ENCODE peak calls at places on chromosomes 4 and X, in seven cellular contexts. B is fibroblast of pulmonary artery, H is GM13976, Z is choroid plexus epithelial cell, U is transverse colon, I is pancreas, G is brain microvascular endothelial cell. O is an unnamed sample.

GRCh38 chr4:91147067-91147466 is 1019.9 kb downstream of the CCSER1 start:
- DNase-seq in B (no peak), H (no peak), Z (no peak), U (no peak), I (no peak), G (no peak), O (no peak)

GRCh38 chr4:84866295-84866694 is 100.2 kb downstream of the WDFY3 start:
- DNase-seq in B (no peak), H (no peak), Z (no peak), U (no peak), I (no peak), G (no peak), O (no peak)

GRCh38 chrX:455199-455598 is 68.5 kb upstream of the PPP2R3B start:
- DNase-seq in B (no peak), H (no peak), Z (no peak), U (no peak), I (peak), G (no peak), O (no peak)

GRCh38 chr4:1584498-1584897 is 99.6 kb downstream of the FAM53A start:
- DNase-seq in B (no peak), H (no peak), Z (no peak), U (no peak), I (peak), G (no peak), O (no peak)

GRCh38 chr4:156663663-156664062 is 307.9 kb downstream of the PDGFC start:
- DNase-seq in B (no peak), H (no peak), Z (no peak), U (no peak), I (no peak), G (no peak), O (no peak)

GRCh38 chr4:26346203-26346620 is 25.4 kb downstream of the RBPJ start:
- DNase-seq in B (peak), H (no peak), Z (peak), U (no peak), I (no peak), G (no peak), O (no peak)

GRCh38 chr4:183424109-183424751 is 20.2 kb upstream of the CDKN2AIP start:
- DNase-seq in B (no peak), H (no peak), Z (no peak), U (peak), I (no peak), G (no peak), O (no peak)

GRCh38 chr4:54281060-54281781 is 52.1 kb downstream of the PDGFRA start:
- DNase-seq in B (peak), H (no peak), Z (peak), U (peak), I (peak), G (peak), O (no peak)

GRCh38 chrX:130974323-130974722 is 71.3 kb upstream of the ENOX2 start:
- DNase-seq in B (no peak), H (no peak), Z (peak), U (no peak), I (no peak), G (peak), O (no peak)

GRCh38 chr4:109730294-109731051 is 603 bp upstream of the PLA2G12A start:
- DNase-seq in B (peak), H (no peak), Z (peak), U (peak), I (peak), G (peak), O (peak)

GRCh38 chr4:128718793-128719192 is 90.7 kb upstream of the JADE1 start:
- DNase-seq in B (peak), H (no peak), Z (peak), U (no peak), I (no peak), G (peak), O (no peak)

GRCh38 chr4:159606835-159607234 is 504.0 kb downstream of the RAPGEF2 start:
- DNase-seq in B (no peak), H (no peak), Z (peak), U (no peak), I (no peak), G (no peak), O (no peak)

GRCh38 chrX:125762954-125763353 is 403.1 kb downstream of the DCAF12L2 start:
- DNase-seq in B (no peak), H (no peak), Z (no peak), U (no peak), I (no peak), G (no peak), O (no peak)

GRCh38 chr4:40962551-40963185 is 212.9 kb downstream of the NSUN7 start:
- DNase-seq in B (peak), H (no peak), Z (peak), U (no peak), I (no peak), G (peak), O (no peak)

GRCh38 chr4:84063618-84064017 is 435.5 kb downstream of the NKX6-1 start:
- DNase-seq in B (no peak), H (no peak), Z (no peak), U (no peak), I (no peak), G (no peak), O (no peak)

GRCh38 chrX:106286053-106286650 is 118.0 kb downstream of the PWWP3B start:
- DNase-seq in B (peak), H (no peak), Z (peak), U (no peak), I (no peak), G (peak), O (no peak)

GRCh38 chr4:185134176-185134869 is 8.7 kb upstream of the SLC25A4 start:
- DNase-seq in B (peak), H (peak), Z (peak), U (no peak), I (no peak), G (no peak), O (no peak)

GRCh38 chr4:180527993-180528392 is 1715.2 kb upstream of the TENM3 start:
- DNase-seq in B (no peak), H (no peak), Z (no peak), U (no peak), I (no peak), G (no peak), O (no peak)

GRCh38 chrX:27838176-27838575 is 30.4 kb downstream of the MAGEB10 start:
- DNase-seq in B (no peak), H (no peak), Z (no peak), U (no peak), I (no peak), G (no peak), O (no peak)

GRCh38 chr4:181674315-181674714 is 568.9 kb upstream of the TENM3 start:
- DNase-seq in B (peak), H (no peak), Z (peak), U (no peak), I (no peak), G (no peak), O (no peak)

GRCh38 chr4:173013232-173013932 is 155.2 kb upstream of the GALNT7 start:
- DNase-seq in B (peak), H (peak), Z (peak), U (peak), I (no peak), G (peak), O (no peak)

GRCh38 chr4:139528377-139529005 is 27.5 kb downstream of the SETD7 start:
- DNase-seq in B (peak), H (no peak), Z (peak), U (peak), I (no peak), G (peak), O (peak)

GRCh38 chr4:143046454-143046853 is 138.3 kb upstream of the USP38 start:
- DNase-seq in B (no peak), H (no peak), Z (no peak), U (no peak), I (no peak), G (no peak), O (no peak)

GRCh38 chr4:27176400-27176799 is 315.8 kb downstream of the STIM2 start:
- DNase-seq in B (peak), H (no peak), Z (peak), U (peak), I (no peak), G (no peak), O (no peak)

GRCh38 chr4:67700119-67700873 is 659 bp downstream of the UBA6 start:
- DNase-seq in B (peak), H (peak), Z (peak), U (no peak), I (no peak), G (no peak), O (no peak)

GRCh38 chr4:140094701-140095420 is 59.1 kb downstream of the MAML3 start:
- DNase-seq in B (no peak), H (no peak), Z (no peak), U (peak), I (peak), G (no peak), O (peak)

GRCh38 chrX:74492720-74493201 is 71.5 kb downstream of the SLC16A2 start:
- DNase-seq in B (peak), H (no peak), Z (no peak), U (no peak), I (no peak), G (no peak), O (no peak)

GRCh38 chr4:1722551-1723071 is 1.3 kb downstream of the TACC3 start:
- DNase-seq in B (no peak), H (peak), Z (no peak), U (no peak), I (peak), G (no peak), O (no peak)

GRCh38 chr4:181863846-181864245 is 379.4 kb upstream of the TENM3 start:
- DNase-seq in B (no peak), H (no peak), Z (no peak), U (no peak), I (no peak), G (no peak), O (no peak)

GRCh38 chrX:134929813-134930212 is 61.0 kb upstream of the SMIM10 start:
- DNase-seq in B (no peak), H (no peak), Z (no peak), U (no peak), I (no peak), G (no peak), O (no peak)

GRCh38 chr4:78627966-78628678 is 76.6 kb downstream of the ANXA3 start:
- DNase-seq in B (no peak), H (no peak), Z (no peak), U (no peak), I (no peak), G (no peak), O (no peak)

GRCh38 chrX:106932492-106932923 is 12.3 kb downstream of the CLDN2 start:
- DNase-seq in B (peak), H (no peak), Z (peak), U (no peak), I (no peak), G (no peak), O (peak)

DNA sequence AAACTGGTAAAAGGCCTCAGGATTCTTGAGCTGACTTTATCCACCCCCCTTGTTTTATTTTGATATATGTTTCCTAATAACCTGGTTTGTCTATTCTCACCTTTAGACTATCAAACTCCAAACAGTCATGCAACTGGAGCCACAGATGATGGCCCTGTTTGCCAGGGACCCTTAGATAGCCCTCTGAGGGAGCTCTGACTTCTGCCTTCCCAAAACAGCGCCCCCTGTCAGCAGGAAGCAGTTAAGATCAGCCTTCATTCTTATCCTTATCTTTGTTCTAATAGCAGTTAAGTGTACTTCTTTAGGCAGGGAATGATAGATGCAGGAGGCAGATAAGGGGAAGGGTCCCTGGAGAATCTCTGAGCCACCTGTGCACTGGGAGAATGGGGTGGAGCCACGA is 27.5 kb upstream of the CXCL13 start:
- DNase-seq in B (no peak), H (no peak), Z (no peak), U (no peak), I (no peak), G (no peak), O (no peak)
- TF ChIP-seq CTCF in B (no peak), H (no peak), Z (peak), U (no peak), I (no peak), G (peak), O (no peak)

GRCh38 chr4:106818764-106819163 is 217.3 kb downstream of the DKK2 start:
- DNase-seq in B (peak), H (no peak), Z (peak), U (no peak), I (no peak), G (no peak), O (no peak)
- TF ChIP-seq CTCF in B (peak), H (no peak), Z (peak), U (peak), I (no peak), G (peak), O (no peak)

DNA sequence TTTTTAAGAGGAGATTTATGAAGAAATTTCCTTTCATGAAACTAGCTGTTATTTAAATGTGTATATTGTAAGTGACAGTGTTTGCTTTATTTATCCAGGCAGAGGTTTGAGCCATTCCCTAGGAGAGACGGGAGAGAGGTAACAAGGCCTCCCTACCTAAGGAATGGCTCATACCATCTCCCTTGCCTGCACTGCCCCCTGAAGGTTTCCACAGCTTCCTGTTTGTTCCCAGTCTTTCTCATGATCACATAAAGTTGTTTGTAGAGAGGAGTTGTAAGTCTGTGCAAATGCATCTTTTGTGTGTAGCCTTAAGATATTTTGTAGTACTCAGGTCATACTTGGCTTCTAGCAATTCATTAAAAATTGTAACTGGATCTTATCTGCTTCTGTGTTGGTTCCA is 1504.5 kb upstream of the PCDH10 start:
- DNase-seq in B (peak), H (no peak), Z (peak), U (no peak), I (no peak), G (no peak), O (no peak)
- TF ChIP-seq CTCF in B (peak), H (no peak), Z (peak), U (no peak), I (no peak), G (peak), O (no peak)

GRCh38 chrX:101206471-101206870 is 13.1 kb upstream of the DRP2 start:
- DNase-seq in B (peak), H (peak), Z (peak), U (no peak), I (no peak), G (peak), O (no peak)
- TF ChIP-seq CTCF in B (peak), H (peak), Z (peak), U (peak), I (no peak), G (peak), O (no peak)

GRCh38 chrX:5117816-5118215 is 1110.9 kb downstream of the NLGN4X start:
- DNase-seq in B (no peak), H (no peak), Z (no peak), U (no peak), I (no peak), G (no peak), O (no peak)

DNA sequence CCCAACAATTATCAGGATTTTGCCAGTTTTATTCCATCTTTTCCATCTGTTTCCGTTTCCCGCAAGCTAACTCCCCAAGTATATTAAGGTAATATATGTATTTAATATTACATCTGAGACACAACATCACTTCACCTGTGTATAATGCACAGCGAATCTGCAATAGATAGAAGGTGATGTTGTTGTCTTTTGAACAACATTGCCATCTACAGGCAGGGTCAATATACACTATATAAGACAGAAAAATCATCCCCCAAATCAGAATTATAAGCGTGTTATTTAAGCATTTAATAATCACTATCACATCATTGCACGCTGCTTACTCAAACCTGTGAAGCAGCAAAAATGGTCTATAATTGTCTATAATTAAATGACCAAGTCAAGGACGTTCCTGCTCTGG is 1115.5 kb downstream of the NLGN4X start:
- DNase-seq in B (peak), H (no peak), Z (peak), U (no peak), I (no peak), G (no peak), O (no peak)
- TF ChIP-seq CTCF in B (no peak), H (no peak), Z (no peak), U (no peak), I (peak), G (no peak), O (no peak)

GRCh38 chrX:117038918-117039440 is 576.2 kb upstream of the CT83 start:
- DNase-seq in B (no peak), H (no peak), Z (no peak), U (no peak), I (no peak), G (no peak), O (no peak)
- TF ChIP-seq CTCF in B (no peak), H (no peak), Z (no peak), U (no peak), I (no peak), G (no peak), O (no peak)

GRCh38 chr4:77306496-77306895 is 149.5 kb downstream of the CCNG2 start:
- DNase-seq in B (no peak), H (no peak), Z (no peak), U (no peak), I (no peak), G (no peak), O (no peak)

GRCh38 chr4:77308843-77309242 is 151.8 kb downstream of the CCNG2 start:
- DNase-seq in B (peak), H (peak), Z (peak), U (no peak), I (no peak), G (peak), O (no peak)

GRCh38 chr4:77310931-77311330 is 153.9 kb downstream of the CCNG2 start:
- DNase-seq in B (no peak), H (no peak), Z (no peak), U (no peak), I (no peak), G (no peak), O (no peak)

GRCh38 chr4:77309496-77309895 is 152.5 kb downstream of the CCNG2 start:
- DNase-seq in B (no peak), H (no peak), Z (no peak), U (no peak), I (no peak), G (no peak), O (no peak)

GRCh38 chr4:77305766-77306165 is 148.8 kb downstream of the CCNG2 start:
- DNase-seq in B (no peak), H (no peak), Z (no peak), U (no peak), I (no peak), G (no peak), O (no peak)
- TF ChIP-seq CTCF in B (no peak), H (no peak), Z (no peak), U (no peak), I (no peak), G (no peak), O (no peak)

DNA sequence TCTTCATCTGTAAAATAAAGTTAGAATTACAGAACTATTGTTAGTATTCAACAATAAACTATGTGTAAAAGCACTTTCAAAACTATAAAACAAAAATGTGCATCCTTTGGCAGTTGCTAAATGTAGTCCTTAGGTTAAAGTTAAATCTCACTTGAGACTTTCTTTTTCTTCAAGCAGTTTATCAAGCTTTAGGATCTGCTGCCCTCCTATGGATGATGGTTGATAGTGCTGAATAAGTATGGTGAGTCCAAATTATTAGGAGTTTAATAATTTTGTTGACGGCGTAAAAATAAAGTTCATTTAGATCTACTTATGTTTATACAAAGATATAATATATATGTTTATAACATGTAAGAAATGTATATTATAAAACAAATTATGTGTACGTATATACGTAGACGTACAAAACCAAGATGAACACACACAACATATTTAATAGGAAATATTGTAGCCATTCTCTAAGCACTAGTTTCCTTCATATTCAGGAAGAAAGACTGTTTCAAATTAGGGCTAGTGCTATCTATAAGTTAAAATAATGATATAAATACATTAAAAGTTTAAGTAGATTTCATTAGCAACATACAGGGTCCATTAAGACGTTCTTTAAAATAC is 22.3 kb downstream of the UGT2A2 start:
- DNase-seq in B (peak), H (no peak), Z (peak), U (no peak), I (no peak), G (peak), O (no peak)
- TF ChIP-seq CTCF in B (peak), H (peak), Z (peak), U (peak), I (no peak), G (peak), O (peak)

DNA sequence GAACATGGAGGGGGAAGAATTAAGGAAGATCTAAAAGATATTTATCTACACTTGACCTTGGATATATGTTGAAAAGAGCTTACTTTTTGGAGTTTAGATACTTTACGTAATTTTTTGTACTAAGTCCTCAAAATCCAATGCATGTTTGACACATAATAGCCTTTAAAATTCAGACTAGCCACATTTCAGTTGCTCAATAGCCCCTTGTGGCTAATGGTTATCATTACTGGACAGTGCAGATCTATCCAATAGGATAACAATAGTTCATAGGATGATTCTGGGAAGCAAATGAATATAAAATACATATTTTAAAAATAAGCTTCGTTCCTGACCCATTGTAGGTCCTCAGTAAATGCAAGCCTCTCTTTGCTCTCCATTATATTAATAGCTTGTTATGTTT is 13.8 kb downstream of the AP1AR start:
- DNase-seq in B (peak), H (no peak), Z (peak), U (no peak), I (no peak), G (no peak), O (no peak)
- TF ChIP-seq CTCF in B (peak), H (no peak), Z (peak), U (no peak), I (no peak), G (peak), O (no peak)

DNA sequence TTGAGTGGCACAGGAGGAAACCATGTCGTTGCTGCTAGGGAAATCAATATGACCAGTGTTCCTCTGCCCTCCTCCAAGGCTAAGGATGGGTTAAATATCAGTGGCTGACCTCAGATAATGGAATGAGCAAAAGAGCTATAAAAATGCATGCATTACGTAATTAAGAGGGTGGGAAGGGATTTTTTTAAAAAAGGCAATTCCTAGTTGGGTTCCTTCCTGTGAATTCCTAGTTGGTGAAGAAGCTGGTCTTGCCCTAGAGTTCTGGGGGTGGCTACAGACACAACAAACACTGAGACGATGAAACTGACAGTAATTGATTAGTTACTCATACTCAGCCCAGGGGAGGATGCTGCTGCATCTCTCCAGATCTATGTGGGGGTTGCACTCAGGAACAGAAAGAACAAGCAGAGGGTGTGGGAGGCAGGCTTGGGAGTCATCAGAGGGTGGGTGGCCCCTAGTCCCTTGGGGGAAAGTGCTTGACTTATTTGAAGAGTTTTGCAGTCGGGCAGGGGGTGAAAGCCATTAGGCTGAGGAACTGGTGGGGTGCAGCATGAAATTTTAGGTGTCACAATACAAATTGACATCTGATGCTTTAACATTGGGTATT is 662.0 kb upstream of the FRG1 start:
- DNase-seq in B (no peak), H (no peak), Z (no peak), U (no peak), I (no peak), G (no peak), O (no peak)
- TF ChIP-seq CTCF in B (no peak), H (no peak), Z (no peak), U (no peak), I (no peak), G (no peak), O (no peak)

O was measured in Peyer's patch.